ENCODE peak calls at places on chromosome 5, in eight cellular contexts. One of them, this sample, is unnamed.

GRCh38 chr5:156764572-156764971 is 85.5 kb upstream of the PPP1R2B start:
- DNase-seq in tibial artery: no peak
- DNase-seq in osteocyte: no peak
- DNase-seq in GM13977: no peak
- DNase-seq in MM.1S: no peak
- DNase-seq in astrocyte of the spinal cord: no peak
- DNase-seq in Peyer's patch: no peak
- DNase-seq in brain microvascular endothelial cell: no peak
- DNase-seq in this sample: no peak

GRCh38 chr5:148827723-148828122 is 1.3 kb downstream of the ADRB2 start:
- DNase-seq in tibial artery: no peak
- DNase-seq in brain microvascular endothelial cell: no peak
- DNase-seq in GM13977: no peak
- DNase-seq in astrocyte of the spinal cord: peak
- DNase-seq in Peyer's patch: no peak
- DNase-seq in osteocyte: no peak
- DNase-seq in MM.1S: no peak
- DNase-seq in this sample: no peak

GRCh38 chr5:125175348-125176004 is 429.0 kb upstream of the ZNF608 start:
- DNase-seq in Peyer's patch: no peak
- DNase-seq in osteocyte: no peak
- DNase-seq in astrocyte of the spinal cord: no peak
- DNase-seq in MM.1S: no peak
- DNase-seq in GM13977: no peak
- DNase-seq in brain microvascular endothelial cell: no peak
- DNase-seq in tibial artery: no peak
- DNase-seq in this sample: peak

GRCh38 chr5:169946743-169947142 is 33.6 kb downstream of the INSYN2B start:
- DNase-seq in Peyer's patch: no peak
- DNase-seq in osteocyte: no peak
- DNase-seq in tibial artery: no peak
- DNase-seq in astrocyte of the spinal cord: no peak
- DNase-seq in GM13977: no peak
- DNase-seq in brain microvascular endothelial cell: no peak
- DNase-seq in MM.1S: no peak
- DNase-seq in this sample: no peak

GRCh38 chr5:4879693-4880303 is 260.3 kb upstream of the ADAMTS16 start:
- DNase-seq in osteocyte: no peak
- DNase-seq in brain microvascular endothelial cell: peak
- DNase-seq in MM.1S: peak
- DNase-seq in tibial artery: peak
- DNase-seq in astrocyte of the spinal cord: peak
- DNase-seq in GM13977: peak
- DNase-seq in Peyer's patch: peak
- DNase-seq in this sample: peak

GRCh38 chr5:173826921-173827350 is 61.2 kb upstream of the CPEB4 start:
- DNase-seq in astrocyte of the spinal cord: no peak
- DNase-seq in Peyer's patch: no peak
- DNase-seq in GM13977: no peak
- DNase-seq in brain microvascular endothelial cell: no peak
- DNase-seq in tibial artery: no peak
- DNase-seq in osteocyte: no peak
- DNase-seq in MM.1S: no peak
- DNase-seq in this sample: no peak

GRCh38 chr5:79149432-79149831 is 37.8 kb downstream of the BHMT start:
- DNase-seq in astrocyte of the spinal cord: peak
- DNase-seq in MM.1S: no peak
- DNase-seq in Peyer's patch: no peak
- DNase-seq in brain microvascular endothelial cell: no peak
- DNase-seq in GM13977: no peak
- DNase-seq in tibial artery: no peak
- DNase-seq in osteocyte: no peak
- DNase-seq in this sample: no peak

GRCh38 chr5:4229414-4229813 is 633.8 kb downstream of the IRX1 start:
- DNase-seq in GM13977: no peak
- DNase-seq in brain microvascular endothelial cell: no peak
- DNase-seq in astrocyte of the spinal cord: no peak
- DNase-seq in osteocyte: no peak
- DNase-seq in tibial artery: no peak
- DNase-seq in Peyer's patch: no peak
- DNase-seq in MM.1S: no peak
- DNase-seq in this sample: no peak

GRCh38 chr5:122259995-122260394 is 52.0 kb upstream of the SNCAIP start:
- DNase-seq in osteocyte: no peak
- DNase-seq in brain microvascular endothelial cell: peak
- DNase-seq in tibial artery: no peak
- DNase-seq in GM13977: no peak
- DNase-seq in astrocyte of the spinal cord: peak
- DNase-seq in Peyer's patch: no peak
- DNase-seq in MM.1S: no peak
- DNase-seq in this sample: peak

GRCh38 chr5:24163091-24163490 is 481.7 kb downstream of the CDH10 start:
- DNase-seq in osteocyte: no peak
- DNase-seq in tibial artery: no peak
- DNase-seq in brain microvascular endothelial cell: no peak
- DNase-seq in MM.1S: no peak
- DNase-seq in Peyer's patch: no peak
- DNase-seq in astrocyte of the spinal cord: no peak
- DNase-seq in GM13977: no peak
- DNase-seq in this sample: no peak

GRCh38 chr5:40223884-40224402 is 455.8 kb upstream of the PTGER4 start:
- DNase-seq in GM13977: peak
- DNase-seq in MM.1S: peak
- DNase-seq in Peyer's patch: no peak
- DNase-seq in brain microvascular endothelial cell: peak
- DNase-seq in tibial artery: no peak
- DNase-seq in astrocyte of the spinal cord: peak
- DNase-seq in osteocyte: no peak
- DNase-seq in this sample: no peak

GRCh38 chr5:137699291-137700281 is 36.3 kb downstream of the KLHL3 start:
- DNase-seq in astrocyte of the spinal cord: no peak
- DNase-seq in tibial artery: no peak
- DNase-seq in osteocyte: no peak
- DNase-seq in Peyer's patch: no peak
- DNase-seq in brain microvascular endothelial cell: no peak
- DNase-seq in GM13977: no peak
- DNase-seq in MM.1S: no peak
- DNase-seq in this sample: no peak

GRCh38 chr5:137693307-137693950 is 42.5 kb downstream of the KLHL3 start:
- DNase-seq in tibial artery: no peak
- DNase-seq in brain microvascular endothelial cell: no peak
- DNase-seq in Peyer's patch: no peak
- DNase-seq in MM.1S: no peak
- DNase-seq in astrocyte of the spinal cord: no peak
- DNase-seq in osteocyte: no peak
- DNase-seq in GM13977: no peak
- DNase-seq in this sample: no peak

GRCh38 chr5:137693951-137694721 is 41.8 kb downstream of the KLHL3 start:
- DNase-seq in osteocyte: no peak
- DNase-seq in astrocyte of the spinal cord: no peak
- DNase-seq in Peyer's patch: no peak
- DNase-seq in MM.1S: no peak
- DNase-seq in tibial artery: no peak
- DNase-seq in brain microvascular endothelial cell: no peak
- DNase-seq in GM13977: no peak
- DNase-seq in this sample: no peak

GRCh38 chr5:137696481-137696880 is 39.4 kb downstream of the KLHL3 start:
- DNase-seq in astrocyte of the spinal cord: peak
- DNase-seq in GM13977: no peak
- DNase-seq in MM.1S: no peak
- DNase-seq in brain microvascular endothelial cell: peak
- DNase-seq in tibial artery: no peak
- DNase-seq in Peyer's patch: no peak
- DNase-seq in osteocyte: no peak
- DNase-seq in this sample: no peak

DNA sequence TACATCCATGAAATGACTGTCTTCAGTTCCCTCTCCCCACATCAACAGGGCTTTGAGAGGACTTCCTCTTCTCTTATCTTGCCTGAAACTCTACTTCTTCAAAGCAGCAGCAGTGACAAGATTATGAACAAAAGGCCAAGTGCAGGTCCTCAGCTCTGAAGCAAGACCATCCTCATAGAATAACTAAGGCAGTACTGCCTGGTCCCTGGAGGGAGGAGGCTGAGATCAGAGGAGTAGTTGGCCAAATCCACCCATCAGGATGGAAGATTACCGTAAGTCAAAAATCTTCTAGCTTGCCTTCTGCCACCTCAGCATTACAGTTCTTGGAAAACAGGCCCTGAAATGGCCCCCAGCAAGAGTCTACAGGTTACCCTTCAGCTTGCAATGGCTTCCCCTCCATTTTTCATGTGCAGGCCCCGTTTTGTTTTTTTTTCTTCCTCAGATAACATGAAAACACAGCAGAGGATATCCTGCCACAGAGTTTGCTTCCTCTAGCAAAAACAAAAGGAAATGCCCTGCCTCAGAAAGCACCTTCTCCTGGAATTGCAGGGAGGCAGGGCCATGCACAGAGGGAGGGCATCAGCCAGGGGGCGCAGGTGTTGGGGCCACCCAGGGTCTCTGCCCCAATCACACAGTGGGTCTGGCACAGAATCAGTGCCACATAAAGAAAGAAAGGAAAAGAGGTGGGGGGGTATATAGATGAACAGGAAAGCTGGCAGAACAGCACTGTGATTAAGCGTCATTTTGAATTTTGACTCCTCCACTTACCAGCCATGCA is 40.0 kb downstream of the KLHL3 start:
- DNase-seq in osteocyte: no peak
- DNase-seq in brain microvascular endothelial cell: no peak
- DNase-seq in astrocyte of the spinal cord: no peak
- DNase-seq in Peyer's patch: no peak
- DNase-seq in tibial artery: no peak
- DNase-seq in MM.1S: no peak
- DNase-seq in GM13977: no peak
- DNase-seq in this sample: no peak
- TF ChIP-seq CTCF in osteocyte: no peak
- TF ChIP-seq CTCF in brain microvascular endothelial cell: peak
- TF ChIP-seq CTCF in astrocyte of the spinal cord: no peak
- TF ChIP-seq CTCF in Peyer's patch: no peak
- TF ChIP-seq CTCF in tibial artery: no peak
- TF ChIP-seq CTCF in MM.1S: no peak
- TF ChIP-seq CTCF in GM13977: no peak
- TF ChIP-seq CTCF in this sample: no peak

GRCh38 chr5:153714732-153715287 is 224.3 kb downstream of the GRIA1 start:
- DNase-seq in brain microvascular endothelial cell: no peak
- DNase-seq in osteocyte: no peak
- DNase-seq in tibial artery: no peak
- DNase-seq in Peyer's patch: no peak
- DNase-seq in GM13977: no peak
- DNase-seq in astrocyte of the spinal cord: peak
- DNase-seq in MM.1S: no peak
- DNase-seq in this sample: no peak

GRCh38 chr5:153712946-153713345 is 222.5 kb downstream of the GRIA1 start:
- DNase-seq in osteocyte: no peak
- DNase-seq in GM13977: no peak
- DNase-seq in MM.1S: no peak
- DNase-seq in astrocyte of the spinal cord: no peak
- DNase-seq in brain microvascular endothelial cell: no peak
- DNase-seq in tibial artery: no peak
- DNase-seq in Peyer's patch: no peak
- DNase-seq in this sample: no peak

GRCh38 chr5:153707626-153708025 is 217.2 kb downstream of the GRIA1 start:
- DNase-seq in astrocyte of the spinal cord: no peak
- DNase-seq in brain microvascular endothelial cell: no peak
- DNase-seq in Peyer's patch: no peak
- DNase-seq in MM.1S: no peak
- DNase-seq in osteocyte: no peak
- DNase-seq in GM13977: no peak
- DNase-seq in tibial artery: no peak
- DNase-seq in this sample: no peak

GRCh38 chr5:153713913-153714312 is 223.4 kb downstream of the GRIA1 start:
- DNase-seq in osteocyte: no peak
- DNase-seq in astrocyte of the spinal cord: peak
- DNase-seq in MM.1S: no peak
- DNase-seq in Peyer's patch: no peak
- DNase-seq in brain microvascular endothelial cell: no peak
- DNase-seq in tibial artery: no peak
- DNase-seq in GM13977: no peak
- DNase-seq in this sample: no peak

GRCh38 chr5:153711755-153712154 is 221.3 kb downstream of the GRIA1 start:
- DNase-seq in GM13977: no peak
- DNase-seq in astrocyte of the spinal cord: no peak
- DNase-seq in tibial artery: no peak
- DNase-seq in MM.1S: no peak
- DNase-seq in osteocyte: no peak
- DNase-seq in Peyer's patch: no peak
- DNase-seq in brain microvascular endothelial cell: no peak
- DNase-seq in this sample: no peak
- TF ChIP-seq CTCF in GM13977: no peak
- TF ChIP-seq CTCF in astrocyte of the spinal cord: peak
- TF ChIP-seq CTCF in tibial artery: no peak
- TF ChIP-seq CTCF in MM.1S: no peak
- TF ChIP-seq CTCF in osteocyte: peak
- TF ChIP-seq CTCF in Peyer's patch: no peak
- TF ChIP-seq CTCF in brain microvascular endothelial cell: peak
- TF ChIP-seq CTCF in this sample: no peak

DNA sequence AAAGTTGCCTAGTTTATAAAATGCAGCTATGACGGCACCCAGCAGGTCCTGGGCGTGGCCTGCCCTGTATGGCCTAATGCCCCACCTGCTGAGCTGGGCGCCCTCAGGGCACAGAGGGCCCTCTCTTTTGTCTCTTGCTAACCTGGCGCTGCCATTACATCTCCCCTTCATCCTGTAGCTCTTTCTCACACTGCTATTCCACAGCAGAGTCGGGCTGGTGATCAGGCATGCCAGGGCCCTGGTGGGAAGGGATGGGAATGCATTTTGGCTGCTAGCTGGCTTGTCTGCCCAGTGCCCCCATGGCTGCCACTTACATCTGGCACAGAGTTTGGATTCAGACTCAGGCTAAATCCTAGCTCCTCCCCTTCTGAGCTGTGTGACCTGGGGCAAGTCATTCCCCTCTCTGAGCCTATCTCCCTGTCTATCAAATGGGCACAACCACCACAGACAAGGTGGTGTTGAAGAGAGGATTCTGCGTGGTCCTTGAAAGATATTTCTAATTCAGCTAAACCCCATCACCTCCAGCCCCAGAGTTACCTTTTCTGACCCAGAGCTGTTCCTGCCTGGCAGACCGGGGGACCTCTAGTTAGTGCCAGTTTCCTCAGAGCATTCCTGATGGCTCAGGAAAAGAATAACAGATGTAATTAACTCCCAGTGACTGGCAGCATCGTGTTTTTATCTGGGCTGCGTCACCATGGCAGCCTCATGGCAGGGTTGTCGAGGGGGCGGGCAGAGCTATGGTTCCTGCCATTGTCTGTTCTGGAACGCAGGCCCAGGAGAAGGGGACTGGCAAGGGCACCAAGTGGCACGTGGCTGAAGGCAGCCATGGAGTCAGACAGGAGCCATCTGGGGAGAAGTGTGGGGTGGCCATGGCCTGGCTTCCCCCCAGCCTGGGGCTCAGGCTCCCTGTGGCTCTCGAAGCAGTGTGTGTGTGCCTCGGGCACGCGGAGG is 6.3 kb downstream of the PRR7 start:
- DNase-seq in MM.1S: no peak
- DNase-seq in osteocyte: no peak
- DNase-seq in tibial artery: no peak
- DNase-seq in brain microvascular endothelial cell: no peak
- DNase-seq in Peyer's patch: no peak
- DNase-seq in GM13977: no peak
- DNase-seq in astrocyte of the spinal cord: no peak
- DNase-seq in this sample: no peak
- TF ChIP-seq CTCF in MM.1S: no peak
- TF ChIP-seq CTCF in osteocyte: no peak
- TF ChIP-seq CTCF in tibial artery: no peak
- TF ChIP-seq CTCF in brain microvascular endothelial cell: no peak
- TF ChIP-seq CTCF in Peyer's patch: no peak
- TF ChIP-seq CTCF in GM13977: no peak
- TF ChIP-seq CTCF in astrocyte of the spinal cord: no peak
- TF ChIP-seq CTCF in this sample: no peak

GRCh38 chr5:178551059-178551458 is 39.1 kb downstream of the COL23A1 start:
- DNase-seq in tibial artery: no peak
- DNase-seq in brain microvascular endothelial cell: no peak
- DNase-seq in MM.1S: peak
- DNase-seq in GM13977: no peak
- DNase-seq in osteocyte: no peak
- DNase-seq in astrocyte of the spinal cord: peak
- DNase-seq in Peyer's patch: no peak
- DNase-seq in this sample: no peak
- TF ChIP-seq CTCF in tibial artery: no peak
- TF ChIP-seq CTCF in brain microvascular endothelial cell: peak
- TF ChIP-seq CTCF in MM.1S: peak
- TF ChIP-seq CTCF in GM13977: peak
- TF ChIP-seq CTCF in osteocyte: peak
- TF ChIP-seq CTCF in astrocyte of the spinal cord: peak
- TF ChIP-seq CTCF in Peyer's patch: peak
- TF ChIP-seq CTCF in this sample: no peak